ENCODE peak calls at places on chromosomes 7 and 10, in nine cellular contexts. Y is BE2C; S is cardiac fibroblast; W is stimulated activated CD8-positive, alpha-beta memory T cell treated with anti-CD3 and anti-CD28 coated beads, Interleukin-15, amount 100 ng/mL, for 24 hours; V is activated T-helper 1 cell treated with anti-CD3 and anti-CD28 coated beads, Interleukin-12 subunit alpha, Interleukin-12 subunit beta, Interleukin-2, Interleukin-4 antibody, amounts not matched to agents 30 ng/mL and 10 ng/mL and 1 ng/mL, durations not matched to agents 14 hours and 24 hours and 36 hours; K is ACHN; D is HuH-7; R is stimulated activated CD4-positive, alpha-beta T cell treated with anti-CD3 and anti-CD28 coated beads, Interleukin-12 subunit alpha, Interleukin-12 subunit beta, amount 100 ng/mL, for 24 hours; B is sciatic nerve. T is an unnamed sample.

GRCh38 chr10:80202934-80203834 is 2.2 kb downstream of the ANXA11 start:
- DNase-seq in W (no peak), D (no peak), S (peak), B (no peak), R (peak), K (peak), V (peak), Y (no peak), T (peak)

GRCh38 chr10:89458289-89458688 is 43.9 kb downstream of the IFIT5 start:
- DNase-seq in Y (no peak), R (no peak), S (peak), V (no peak), K (peak), B (no peak), W (no peak), D (no peak), T (no peak)

GRCh38 chr10:60426425-60426824 is 36.8 kb upstream of the ANK3 start:
- DNase-seq in D (no peak), V (no peak), W (no peak), B (no peak), S (peak), K (peak), Y (no peak), R (no peak), T (no peak)

GRCh38 chr7:85621286-85621685 is 434.4 kb upstream of the SEMA3D start:
- DNase-seq in K (no peak), S (no peak), W (no peak), D (no peak), B (no peak), V (no peak), Y (no peak), R (no peak), T (no peak)

GRCh38 chr10:17790631-17791030 is 18.5 kb upstream of the MRC1 start:
- DNase-seq in Y (no peak), V (no peak), D (no peak), S (peak), K (no peak), W (no peak), R (no peak), B (no peak), T (no peak)

GRCh38 chr10:30028006-30028441 is 31.4 kb downstream of the JCAD start:
- DNase-seq in B (peak), D (no peak), K (no peak), W (no peak), S (no peak), V (no peak), R (no peak), Y (no peak), T (no peak)

GRCh38 chr7:44286618-44287487 is 38.5 kb downstream of the CAMK2B start:
- DNase-seq in W (no peak), V (no peak), K (no peak), R (no peak), S (no peak), D (no peak), B (peak), Y (peak), T (no peak)

GRCh38 chr7:150941351-150941982 is 36.7 kb downstream of the KCNH2 start:
- DNase-seq in Y (no peak), B (peak), V (no peak), R (no peak), K (no peak), W (no peak), D (no peak), S (no peak), T (no peak)

GRCh38 chr7:85386460-85386859 is 199.6 kb upstream of the SEMA3D start:
- DNase-seq in V (no peak), K (no peak), R (no peak), W (no peak), B (no peak), S (no peak), D (no peak), Y (no peak), T (no peak)

GRCh38 chr7:108156897-108157605 is 26.9 kb upstream of the LAMB4 start:
- DNase-seq in K (no peak), B (no peak), S (peak), V (no peak), W (no peak), Y (no peak), R (no peak), D (no peak), T (no peak)

GRCh38 chr10:103493362-103493871 is at the start of gene NEURL1:
- DNase-seq in Y (peak), K (no peak), D (no peak), B (no peak), R (no peak), S (no peak), W (no peak), V (no peak), T (no peak)

GRCh38 chr10:124063736-124064135 is 29.7 kb downstream of the CHST15 start:
- DNase-seq in K (no peak), V (no peak), B (no peak), R (no peak), W (no peak), S (peak), D (no peak), Y (no peak), T (no peak)

GRCh38 chr10:133400624-133401424 is 6.9 kb downstream of the MTG1 start:
- DNase-seq in B (no peak), D (no peak), V (no peak), Y (no peak), R (no peak), W (no peak), K (no peak), S (no peak), T (peak)

GRCh38 chr7:155568335-155568660 is 21.9 kb upstream of the CNPY1 start:
- DNase-seq in K (no peak), R (no peak), Y (no peak), D (no peak), W (no peak), B (no peak), S (no peak), V (no peak), T (no peak)

GRCh38 chr10:16907720-16908119 is 90.5 kb upstream of the RSU1 start:
- DNase-seq in Y (no peak), V (no peak), K (no peak), S (no peak), W (no peak), R (no peak), B (no peak), D (no peak), T (no peak)

GRCh38 chr10:102804382-102804781 is 32.8 kb downstream of the CYP17A1 start:
- DNase-seq in R (no peak), K (no peak), B (no peak), W (no peak), Y (no peak), D (no peak), S (peak), V (no peak), T (no peak)

GRCh38 chr7:47314728-47315601 is 266.9 kb downstream of the TNS3 start:
- DNase-seq in B (peak), S (peak), Y (no peak), V (no peak), R (no peak), D (no peak), K (no peak), W (no peak), T (no peak)

GRCh38 chr10:26682926-26683325 is 14.6 kb upstream of the PDSS1 start:
- DNase-seq in K (no peak), D (no peak), S (no peak), V (no peak), W (no peak), Y (no peak), B (no peak), R (no peak), T (no peak)

GRCh38 chr10:100888957-100889356 is 23.8 kb upstream of the SLF2 start:
- DNase-seq in B (no peak), Y (no peak), K (peak), W (no peak), V (no peak), S (peak), R (no peak), D (no peak), T (no peak)

GRCh38 chr7:71286924-71287323 is 155.0 kb downstream of the GALNT17 start:
- DNase-seq in S (no peak), B (no peak), D (no peak), K (no peak), Y (no peak), W (no peak), R (no peak), V (no peak), T (no peak)

GRCh38 chr10:63783882-63784281 is 262.7 kb downstream of the REEP3 start:
- DNase-seq in D (no peak), S (no peak), R (no peak), Y (no peak), V (no peak), K (no peak), B (no peak), W (no peak), T (no peak)

GRCh38 chr10:59752278-59752940 is 846 bp downstream of the MRLN start:
- DNase-seq in V (no peak), R (no peak), W (no peak), S (no peak), K (no peak), Y (no peak), B (no peak), D (no peak), T (no peak)

GRCh38 chr7:33842141-33842540 is 63.2 kb upstream of the BMPER start:
- DNase-seq in W (no peak), R (no peak), Y (no peak), D (no peak), B (no peak), S (no peak), V (no peak), K (no peak), T (no peak)

GRCh38 chr7:44755698-44756627 is 7.3 kb downstream of the ZMIZ2 start:
- DNase-seq in K (no peak), W (no peak), S (no peak), B (no peak), R (no peak), Y (no peak), V (no peak), D (no peak), T (no peak)

GRCh38 chr10:110628161-110628560 is 16.0 kb upstream of the RBM20 start:
- DNase-seq in W (no peak), V (no peak), D (no peak), R (no peak), Y (no peak), K (no peak), B (no peak), S (no peak), T (no peak)

GRCh38 chr10:92760609-92761008 is 70.9 kb downstream of the HHEX start:
- DNase-seq in D (no peak), K (no peak), R (no peak), V (no peak), Y (no peak), W (no peak), S (peak), B (no peak), T (no peak)

GRCh38 chr7:70183278-70183677 is 585.0 kb downstream of the AUTS2 start:
- DNase-seq in R (no peak), W (no peak), S (no peak), K (no peak), D (no peak), V (no peak), Y (no peak), B (no peak), T (no peak)

T was measured in activated T-helper 2 cell treated with anti-CD3 and anti-CD28 coated beads, Interferon-gamma antibody, Interleukin-2, Interleukin-4, amounts not matched to agents 10 μg/mL and 5 μg/mL and 100 μg/mL, durations not matched to agents 14 hours and 24 hours and 36 hours.